ENCODE peak calls at places on chromosomes 3 and 15, in seven cellular contexts. Y is lower lobe of right lung; X is left ventricle myocardium superior; G is naive thymus-derived CD4-positive, alpha-beta T cell; K is effector memory CD8-positive, alpha-beta T cell; U is activated CD8-positive, alpha-beta T cell treated with anti-CD3 and anti-CD28 coated beads, Interleukin-2, amount 10 ng/mL, durations not matched to agents 7 days and 5 days; O is stimulated activated naive CD8-positive, alpha-beta T cell treated with anti-CD3 and anti-CD28 coated beads, Interleukin-15, amount 100 ng/mL, for 72 hours. I is an unnamed sample.

GRCh38 chr3:174955513-174956001 is 96.4 kb downstream of the NAALADL2 start:
- ATAC-seq in Y (no peak), G (no peak), X (no peak), U (no peak), K (no peak), O (no peak), I (no peak)

GRCh38 chr3:124811441-124811840 is 75.7 kb downstream of the ITGB5 start:
- ATAC-seq in X (peak; percentile 49), U (no peak), G (no peak), O (no peak), Y (no peak), K (no peak), I (no peak)

GRCh38 chr15:64861331-64861730 is 19.6 kb downstream of the PLEKHO2 start:
- ATAC-seq in K (no peak), U (no peak), O (no peak), Y (no peak), X (no peak), G (no peak), I (no peak)

GRCh38 chr3:154113609-154114008 is 7.6 kb upstream of the ARHGEF26 start:
- ATAC-seq in U (no peak), Y (no peak), X (no peak), K (no peak), O (no peak), G (no peak), I (no peak)

GRCh38 chr15:57158589-57158988 is 217.7 kb upstream of the CGNL1 start:
- ATAC-seq in K (no peak), U (no peak), O (no peak), Y (no peak), X (peak; percentile 88), G (no peak), I (peak; percentile 66)

GRCh38 chr3:188165596-188165995 is 11.6 kb downstream of the LPP start:
- ATAC-seq in X (no peak), G (no peak), U (peak; percentile 27), Y (no peak), O (peak; percentile 81), K (no peak), I (peak; percentile 77)

GRCh38 chr3:33167716-33168339 is 50.8 kb downstream of the SUSD5 start:
- ATAC-seq in K (no peak), G (no peak), U (no peak), Y (no peak), X (no peak), O (no peak), I (no peak)

GRCh38 chr3:16529264-16529663 is 15.8 kb upstream of the RFTN1 start:
- ATAC-seq in G (peak; percentile 62), K (peak; percentile 56), Y (no peak), O (peak; percentile 61), X (no peak), U (no peak), I (peak; percentile 40)

GRCh38 chr3:38264307-38264706 is 1.3 kb upstream of the SLC22A13 start:
- ATAC-seq in G (no peak), K (no peak), U (no peak), Y (no peak), O (no peak), X (peak; percentile 95), I (no peak)

GRCh38 chr15:63348392-63348791 is 33.3 kb downstream of the CA12 start:
- ATAC-seq in X (peak; percentile 57), K (no peak), Y (peak; percentile 59), U (no peak), G (peak; percentile 27), O (no peak), I (no peak)

GRCh38 chr3:192422998-192423349 is 304.4 kb downstream of the FGF12 start:
- ATAC-seq in Y (no peak), X (no peak), K (no peak), U (no peak), O (no peak), G (no peak), I (no peak)